ENCODE peak calls at places on chromosomes 3 and 15, in six cellular contexts. One of them, this sample, is unnamed.
A peak's percentile ranks its signal among the peaks of the same experiment; 100 is the strongest.

GRCh38 chr3:23810342-23811116 is 4.8 kb downstream of the UBE2E1 start:
- DNase-seq in keratinocyte: no peak
- DNase-seq in skeletal muscle cell: no peak
- DNase-seq in activated T-cell treated with anti-CD3 and anti-CD28 coated beads for 1 hour: peak; percentile 22
- DNase-seq in esophagus muscularis mucosa: no peak
- DNase-seq in EH: peak; percentile 25
- DNase-seq in this sample: peak; percentile 85

GRCh38 chr3:131067983-131068382 is 41.3 kb downstream of the NEK11 start:
- DNase-seq in esophagus muscularis mucosa: no peak
- DNase-seq in skeletal muscle cell: no peak
- DNase-seq in EH: no peak
- DNase-seq in activated T-cell treated with anti-CD3 and anti-CD28 coated beads for 1 hour: no peak
- DNase-seq in keratinocyte: no peak
- DNase-seq in this sample: no peak

GRCh38 chr15:35141743-35142356 is 56.8 kb upstream of the NANOGP8 start:
- DNase-seq in activated T-cell treated with anti-CD3 and anti-CD28 coated beads for 1 hour: no peak
- DNase-seq in esophagus muscularis mucosa: no peak
- DNase-seq in keratinocyte: no peak
- DNase-seq in EH: peak; percentile 91
- DNase-seq in skeletal muscle cell: peak; percentile 89
- DNase-seq in this sample: no peak

GRCh38 chr15:70323111-70323851 is 225.6 kb upstream of the TLE3 start:
- DNase-seq in EH: peak; percentile 69
- DNase-seq in esophagus muscularis mucosa: peak; percentile 96
- DNase-seq in skeletal muscle cell: no peak
- DNase-seq in activated T-cell treated with anti-CD3 and anti-CD28 coated beads for 1 hour: no peak
- DNase-seq in keratinocyte: no peak
- DNase-seq in this sample: peak; percentile 73

GRCh38 chr3:142165194-142165593 is 15.8 kb upstream of the TFDP2 start:
- DNase-seq in keratinocyte: no peak
- DNase-seq in EH: peak; percentile 63
- DNase-seq in esophagus muscularis mucosa: no peak
- DNase-seq in skeletal muscle cell: no peak
- DNase-seq in activated T-cell treated with anti-CD3 and anti-CD28 coated beads for 1 hour: no peak
- DNase-seq in this sample: no peak

GRCh38 chr3:124877617-124878016 is 9.5 kb downstream of the ITGB5 start:
- DNase-seq in keratinocyte: no peak
- DNase-seq in skeletal muscle cell: no peak
- DNase-seq in EH: no peak
- DNase-seq in esophagus muscularis mucosa: no peak
- DNase-seq in activated T-cell treated with anti-CD3 and anti-CD28 coated beads for 1 hour: no peak
- DNase-seq in this sample: no peak

GRCh38 chr3:10305331-10305902 is 12.7 kb upstream of the GHRL start:
- DNase-seq in EH: no peak
- DNase-seq in skeletal muscle cell: no peak
- DNase-seq in activated T-cell treated with anti-CD3 and anti-CD28 coated beads for 1 hour: no peak
- DNase-seq in esophagus muscularis mucosa: no peak
- DNase-seq in keratinocyte: no peak
- DNase-seq in this sample: no peak

GRCh38 chr3:14200841-14201240 is 22.2 kb downstream of the LSM3 start:
- DNase-seq in skeletal muscle cell: no peak
- DNase-seq in keratinocyte: no peak
- DNase-seq in EH: peak; percentile 47
- DNase-seq in activated T-cell treated with anti-CD3 and anti-CD28 coated beads for 1 hour: no peak
- DNase-seq in esophagus muscularis mucosa: no peak
- DNase-seq in this sample: no peak

GRCh38 chr3:49333091-49333490 is 6.8 kb downstream of the USP4 start:
- DNase-seq in skeletal muscle cell: no peak
- DNase-seq in EH: peak; percentile 48
- DNase-seq in esophagus muscularis mucosa: no peak
- DNase-seq in keratinocyte: no peak
- DNase-seq in activated T-cell treated with anti-CD3 and anti-CD28 coated beads for 1 hour: no peak
- DNase-seq in this sample: no peak

GRCh38 chr15:100115711-100116090 is 226.1 kb downstream of the ADAMTS17 start:
- DNase-seq in skeletal muscle cell: no peak
- DNase-seq in keratinocyte: peak; percentile 9
- DNase-seq in activated T-cell treated with anti-CD3 and anti-CD28 coated beads for 1 hour: no peak
- DNase-seq in esophagus muscularis mucosa: no peak
- DNase-seq in EH: no peak
- DNase-seq in this sample: no peak

This sample was measured in osteocyte.